ENCODE peak calls at places on chromosomes 2 and 18, in four cellular contexts. G is activated CD4-positive, alpha-beta T cell treated with anti-CD3 and anti-CD28 coated beads for 36 hours; C is OCI-LY7; K is tibial artery. Y is an unnamed sample.

GRCh38 chr2:177015526-177015925 is 197.1 kb upstream of the HNRNPA3 start:
- DNase-seq in K (no peak), C (no peak), G (no peak), Y (no peak)

GRCh38 chr2:215484570-215484969 is 48.7 kb upstream of the FN1 start:
- DNase-seq in K (no peak), C (no peak), G (no peak), Y (no peak)

GRCh38 chr2:164898475-164898874 is 56.9 kb downstream of the SLC38A11 start:
- DNase-seq in C (no peak), K (no peak), G (no peak), Y (no peak)

GRCh38 chr18:74163019-74163656 is 14.8 kb downstream of the TIMM21 start:
- DNase-seq in C (no peak), K (no peak), G (no peak), Y (no peak)

GRCh38 chr2:118387509-118387908 is 299.2 kb downstream of the INSIG2 start:
- DNase-seq in G (no peak), K (no peak), C (no peak), Y (no peak)

GRCh38 chr2:24855703-24856102 is 62.5 kb downstream of the CENPO start:
- DNase-seq in G (no peak), C (no peak), K (peak), Y (peak)

GRCh38 chr2:15041429-15041837 is 408.9 kb downstream of the LRATD1 start:
- DNase-seq in K (no peak), G (no peak), C (no peak), Y (no peak)

GRCh38 chr2:25824216-25824615 is 54.1 kb downstream of the ASXL2 start:
- DNase-seq in G (no peak), K (no peak), C (no peak), Y (no peak)

GRCh38 chr2:67366832-67367412 is 30.2 kb upstream of the ETAA1 start:
- DNase-seq in C (no peak), K (no peak), G (no peak), Y (no peak)

GRCh38 chr2:7182525-7182924 is 265.3 kb downstream of the RNF144A start:
- DNase-seq in K (no peak), C (no peak), G (no peak), Y (no peak)

GRCh38 chr18:78557371-78557770 is 422.2 kb upstream of the SALL3 start:
- DNase-seq in C (no peak), G (no peak), K (no peak), Y (no peak)

GRCh38 chr2:109720379-109721116 is 73.6 kb upstream of the RGPD5 start:
- DNase-seq in C (no peak), G (no peak), K (no peak), Y (no peak)

GRCh38 chr18:74766233-74766632 is 168.6 kb downstream of the ZNF407 start:
- DNase-seq in K (no peak), C (no peak), G (no peak), Y (no peak)

GRCh38 chr2:59919579-59919978 is 633.9 kb downstream of the BCL11A start:
- DNase-seq in G (no peak), C (no peak), K (no peak), Y (no peak)

GRCh38 chr2:67251741-67252140 is 145.4 kb upstream of the ETAA1 start:
- DNase-seq in C (no peak), G (no peak), K (no peak), Y (no peak)

GRCh38 chr2:172745636-172746035 is 10.0 kb downstream of the RAPGEF4 start:
- DNase-seq in C (no peak), K (no peak), G (no peak), Y (no peak)

GRCh38 chr2:241959751-241960269 is 90.3 kb downstream of the RTP5 start:
- DNase-seq in C (no peak), K (no peak), G (no peak), Y (peak)

GRCh38 chr2:200026838-200027237 is 71.5 kb downstream of the MAIP1 start:
- DNase-seq in C (no peak), G (no peak), K (no peak), Y (no peak)

GRCh38 chr2:235278771-235279355 is 215.0 kb upstream of the AGAP1 start:
- DNase-seq in G (no peak), K (no peak), C (no peak), Y (no peak)

GRCh38 chr2:215900203-215900611 is 113.1 kb downstream of the MREG start:
- DNase-seq in K (peak), G (no peak), C (no peak), Y (peak)

GRCh38 chr2:185291035-185291647 is 447.5 kb upstream of the FSIP2 start:
- DNase-seq in G (peak), K (no peak), C (peak), Y (peak)

GRCh38 chr18:7626922-7627440 is 59.9 kb downstream of the PTPRM start:
- DNase-seq in K (no peak), G (no peak), C (no peak), Y (no peak)

GRCh38 chr2:241843321-241844065 is 15.2 kb downstream of the PDCD1 start:
- DNase-seq in K (no peak), G (no peak), C (no peak), Y (no peak)

GRCh38 chr2:67574230-67574629 is 177.1 kb downstream of the ETAA1 start:
- DNase-seq in G (no peak), C (no peak), K (no peak), Y (no peak)

GRCh38 chr2:240724431-240724830 is 32.8 kb downstream of the AQP12A start:
- DNase-seq in K (no peak), C (no peak), G (no peak), Y (no peak)

Y was measured in NB4.